ENCODE peak calls at places on chromosomes 5 and 9, in four cellular contexts. M is fibroblast of mammary gland, W is NCI-H1105, Q is DMS79 treated with DMSO at 0.1 percent for 48 hours. B is an unnamed sample.

GRCh38 chr5:103886826-103887225 is 324.2 kb upstream of the NUDT12 start:
- DNase-seq in Q (no peak), M (no peak), W (no peak), B (no peak)

GRCh38 chr5:132490484-132491367 is at the start of gene IRF1:
- DNase-seq in M (peak; percentile 92), W (peak; percentile 65), Q (peak; percentile 54), B (peak; percentile 96)

GRCh38 chr5:178551059-178551458 is 39.1 kb downstream of the COL23A1 start:
- DNase-seq in M (peak; percentile 21), W (no peak), Q (peak; percentile 15), B (peak; percentile 49)

GRCh38 chr5:556909-557441 is 32.7 kb upstream of the SLC9A3 start:
- DNase-seq in M (peak; percentile 27), W (no peak), Q (no peak), B (no peak)

GRCh38 chr9:130938652-130939404 is at the start of gene FIBCD1:
- DNase-seq in Q (peak; percentile 34), M (peak; percentile 24), W (no peak), B (peak; percentile 45)

GRCh38 chr9:36148652-36149051 is 12.1 kb downstream of the GLIPR2 start:
- DNase-seq in Q (no peak), W (no peak), M (peak; percentile 99), B (peak; percentile 97)

GRCh38 chr9:137286980-137287383 is 9.5 kb downstream of the TOR4A start:
- DNase-seq in W (no peak), Q (no peak), M (peak; percentile 71), B (peak; percentile 72)

GRCh38 chr5:106876665-106877194 is 794.0 kb downstream of the EFNA5 start:
- DNase-seq in Q (no peak), W (no peak), M (peak; percentile 7), B (no peak)

GRCh38 chr9:35905912-35906679 is at the start of gene HRCT1:
- DNase-seq in Q (peak; percentile 96), W (peak; percentile 85), M (peak; percentile 98), B (peak; percentile 75)

GRCh38 chr9:92527832-92528536 is 7.8 kb downstream of the ECM2 start:
- DNase-seq in M (no peak), Q (no peak), W (no peak), B (no peak)

GRCh38 chr5:14880688-14881087 is 9.1 kb upstream of the ANKH start:
- DNase-seq in M (peak; percentile 78), W (no peak), Q (no peak), B (peak; percentile 38)

GRCh38 chr9:134066546-134066922 is 1.3 kb downstream of the BRD3 start:
- DNase-seq in M (peak; percentile 39), W (no peak), Q (peak; percentile 33), B (no peak)

GRCh38 chr5:99639905-99640304 is 711.1 kb upstream of the CHD1 start:
- DNase-seq in M (no peak), Q (no peak), W (no peak), B (no peak)

GRCh38 chr9:69019808-69020207 is 5.9 kb upstream of the PRKACG start:
- DNase-seq in W (no peak), Q (no peak), M (no peak), B (no peak)

GRCh38 chr5:4941957-4942830 is 197.9 kb upstream of the ADAMTS16 start:
- DNase-seq in M (no peak), Q (no peak), W (no peak), B (peak; percentile 58)

GRCh38 chr9:98056403-98057094 is at the start of gene NANS:
- DNase-seq in M (peak; percentile 94), Q (peak; percentile 65), W (peak; percentile 69), B (peak; percentile 90)

GRCh38 chr5:107698286-107698685 is 27.5 kb upstream of the EFNA5 start:
- DNase-seq in W (no peak), M (peak; percentile 61), Q (no peak), B (no peak)

GRCh38 chr9:106869028-106869427 is 6.1 kb downstream of the ZNF462 start:
- DNase-seq in Q (no peak), W (no peak), M (peak; percentile 72), B (no peak)

GRCh38 chr5:173283318-173284288 is 44.6 kb downstream of the STC2 start:
- DNase-seq in M (peak; percentile 49), Q (peak; percentile 42), W (peak; percentile 65), B (peak; percentile 45)

GRCh38 chr5:79109527-79110492 is 1.8 kb upstream of the BHMT start:
- DNase-seq in M (no peak), W (no peak), Q (no peak), B (no peak)

GRCh38 chr9:89806371-89807100 is 201.7 kb downstream of the GADD45G start:
- DNase-seq in Q (no peak), M (peak; percentile 56), W (no peak), B (no peak)

GRCh38 chr5:143757116-143757515 is 54.8 kb upstream of the HMHB1 start:
- DNase-seq in W (no peak), Q (no peak), M (no peak), B (no peak)

GRCh38 chr9:135184661-135185459 is 97.4 kb downstream of the OLFM1 start:
- DNase-seq in W (no peak), Q (peak; percentile 50), M (no peak), B (no peak)

GRCh38 chr5:83711982-83712601 is 8.6 kb downstream of the HAPLN1 start:
- DNase-seq in Q (no peak), M (peak; percentile 51), W (no peak), B (peak; percentile 37)

GRCh38 chr9:111559000-111559610 is 34.1 kb downstream of the ZNF483 start:
- DNase-seq in M (peak; percentile 85), W (no peak), Q (no peak), B (no peak)

GRCh38 chr5:41793156-41793770 is 77.0 kb downstream of the OXCT1 start:
- DNase-seq in W (peak; percentile 53), Q (no peak), M (peak; percentile 88), B (no peak)

GRCh38 chr9:97980918-97981827 is 2.0 kb upstream of the ANP32B start:
- DNase-seq in M (peak; percentile 51), Q (no peak), W (no peak), B (no peak)

GRCh38 chr5:136036991-136037705 is 8.4 kb downstream of the TGFBI start:
- DNase-seq in W (no peak), Q (peak; percentile 51), M (no peak), B (peak; percentile 68)

GRCh38 chr5:89735108-89735507 is 674.4 kb downstream of the CETN3 start:
- DNase-seq in M (peak; percentile 5), Q (no peak), W (no peak), B (no peak)

GRCh38 chr5:14967166-14967565 is 95.6 kb upstream of the ANKH start:
- DNase-seq in W (no peak), M (no peak), Q (no peak), B (no peak)

B was measured in HTR-8/SVneo.